ENCODE peak calls at places on chromosomes 1 and 21, in seven cellular contexts. I is transverse colon, A is progenitor cell of endocrine pancreas, Q is GM12865, N is fibroblast of mammary gland, V is cardiac fibroblast, X is pancreas. H is an unnamed sample.

GRCh38 chr1:198622532-198623218 is 16.2 kb upstream of the PTPRC start:
- DNase-seq in I (no peak), X (no peak), A (no peak), V (no peak), N (no peak), Q (peak), H (no peak)

GRCh38 chr1:172671591-172671990 is 12.7 kb downstream of the FASLG start:
- DNase-seq in X (no peak), I (no peak), Q (no peak), N (no peak), A (no peak), V (peak), H (no peak)

GRCh38 chr1:73044241-73044640 is 761.9 kb upstream of the NEGR1 start:
- DNase-seq in N (no peak), Q (no peak), I (no peak), A (no peak), V (no peak), X (no peak), H (no peak)

GRCh38 chr1:27011058-27011764 is 1.4 kb downstream of the TENT5B start:
- DNase-seq in I (peak), Q (no peak), N (peak), X (no peak), A (peak), V (peak), H (peak)

GRCh38 chr1:234710381-234710780 is 100.4 kb upstream of the IRF2BP2 start:
- DNase-seq in X (no peak), N (no peak), Q (no peak), I (no peak), V (no peak), A (no peak), H (no peak)

GRCh38 chr1:17259233-17259873 is 10.5 kb downstream of the PADI3 start:
- DNase-seq in V (no peak), Q (no peak), X (no peak), I (no peak), A (no peak), N (peak), H (no peak)

GRCh38 chr1:25126568-25126967 is 105.7 kb downstream of the SYF2 start:
- DNase-seq in N (peak), V (peak), Q (peak), I (no peak), X (no peak), A (no peak), H (no peak)

GRCh38 chr1:151537112-151537511 is 3.0 kb upstream of the TUFT1 start:
- DNase-seq in X (no peak), A (no peak), Q (no peak), V (peak), I (no peak), N (peak), H (no peak)

GRCh38 chr1:180123463-180123936 is 31.2 kb upstream of the QSOX1 start:
- DNase-seq in X (no peak), Q (no peak), N (peak), V (peak), A (no peak), I (no peak), H (no peak)

GRCh38 chr1:167820684-167821355 is 93.1 kb downstream of the ADCY10 start:
- DNase-seq in N (no peak), X (no peak), I (no peak), Q (no peak), V (no peak), A (no peak), H (peak)

GRCh38 chr1:202644219-202645096 is 65.8 kb downstream of the SYT2 start:
- DNase-seq in I (no peak), X (no peak), A (no peak), Q (no peak), N (no peak), V (no peak), H (peak)

GRCh38 chr1:37667023-37667769 is 25.1 kb upstream of the CDCA8 start:
- DNase-seq in Q (no peak), I (no peak), V (no peak), N (no peak), A (no peak), X (no peak), H (no peak)

GRCh38 chr1:25615563-25616079 is 970 bp upstream of the MAN1C1 start:
- DNase-seq in X (no peak), A (no peak), V (no peak), N (no peak), Q (no peak), I (no peak), H (no peak)

GRCh38 chr1:11606775-11607174 is 47.5 kb downstream of the FBXO2 start:
- DNase-seq in Q (no peak), A (no peak), X (no peak), I (no peak), N (no peak), V (no peak), H (no peak)

GRCh38 chr21:44954281-44954771 is 14.5 kb downstream of the SLX9 start:
- DNase-seq in V (no peak), Q (no peak), I (no peak), X (no peak), A (no peak), N (no peak), H (no peak)

GRCh38 chr1:214067853-214068703 is 80.3 kb downstream of the PROX1 start:
- DNase-seq in V (no peak), I (no peak), A (no peak), X (no peak), N (no peak), Q (no peak), H (no peak)

GRCh38 chr1:31099283-31100063 is 34.0 kb upstream of the PUM1 start:
- DNase-seq in X (no peak), Q (no peak), N (no peak), V (no peak), A (no peak), I (peak), H (no peak)

GRCh38 chr1:90798883-90799282 is 81.8 kb upstream of the BARHL2 start:
- DNase-seq in N (no peak), X (no peak), I (no peak), V (no peak), A (no peak), Q (no peak), H (no peak)

GRCh38 chr1:206748348-206749034 is 22.1 kb upstream of the IL19 start:
- DNase-seq in V (peak), I (no peak), A (no peak), Q (no peak), X (no peak), N (no peak), H (no peak)

GRCh38 chr1:180566048-180566447 is 7.3 kb downstream of the OVAAL start:
- DNase-seq in Q (no peak), X (no peak), I (no peak), N (no peak), V (peak), A (no peak), H (no peak)

GRCh38 chr1:235073331-235073967 is 55.2 kb downstream of the TOMM20 start:
- DNase-seq in Q (no peak), X (peak), V (no peak), A (no peak), I (peak), N (no peak), H (no peak)

GRCh38 chr1:204568576-204569206 is 52.5 kb downstream of the MDM4 start:
- DNase-seq in Q (no peak), N (no peak), X (no peak), I (no peak), V (no peak), A (no peak), H (no peak)

GRCh38 chr1:151834239-151834638 is 2.6 kb upstream of the RORC start:
- DNase-seq in A (no peak), I (no peak), V (no peak), X (no peak), Q (no peak), N (no peak), H (no peak)

GRCh38 chr1:35573198-35573775 is at the start of gene TFAP2E:
- DNase-seq in A (no peak), I (peak), N (peak), Q (no peak), V (no peak), X (peak), H (peak)

GRCh38 chr21:22352088-22352487 is 1353.9 kb downstream of the NCAM2 start:
- DNase-seq in Q (no peak), N (no peak), I (no peak), X (no peak), V (no peak), A (no peak), H (no peak)

GRCh38 chr1:117652421-117652820 is 46.6 kb downstream of the TENT5C start:
- DNase-seq in N (peak), X (no peak), Q (no peak), V (no peak), I (no peak), A (no peak), H (no peak)

GRCh38 chr1:43719063-43719462 is 11.7 kb downstream of the ST3GAL3 start:
- DNase-seq in X (no peak), V (peak), A (no peak), Q (no peak), I (no peak), N (peak), H (no peak)

GRCh38 chr1:151511636-151512215 is 539 bp downstream of the CGN start:
- DNase-seq in X (peak), I (peak), A (peak), V (no peak), N (no peak), Q (peak), H (peak)

GRCh38 chr1:14924012-14924452 is 229.5 kb upstream of the TMEM51 start:
- DNase-seq in Q (peak), X (peak), A (peak), V (peak), N (peak), I (peak), H (peak)

GRCh38 chr1:113320972-113321680 is 69.2 kb upstream of the MAGI3 start:
- DNase-seq in V (no peak), X (no peak), A (no peak), I (no peak), Q (no peak), N (no peak), H (no peak)

GRCh38 chr1:24222008-24222407 is 34.9 kb upstream of the IFNLR1 start:
- DNase-seq in N (no peak), Q (no peak), I (no peak), A (no peak), X (no peak), V (no peak), H (no peak)

GRCh38 chr1:157319567-157319966 is 181.4 kb upstream of the ETV3 start:
- DNase-seq in Q (no peak), X (no peak), A (no peak), N (no peak), V (no peak), I (no peak), H (no peak)

GRCh38 chr1:7478797-7479499 is 292.1 kb upstream of the VAMP3 start:
- DNase-seq in X (no peak), N (peak), A (no peak), I (peak), Q (peak), V (peak), H (no peak)

GRCh38 chr21:33998809-33999208 is 74.6 kb upstream of the MRPS6 start:
- DNase-seq in I (no peak), Q (no peak), X (no peak), N (no peak), V (no peak), A (no peak), H (no peak)

GRCh38 chr1:236311040-236311439 is 29.3 kb upstream of the ERO1B start:
- DNase-seq in V (peak), Q (peak), X (no peak), N (no peak), I (no peak), A (no peak), H (no peak)
- TF ChIP-seq CTCF in V (no peak), Q (peak), X (no peak), N (no peak), I (no peak), A (no peak), H (peak)

DNA sequence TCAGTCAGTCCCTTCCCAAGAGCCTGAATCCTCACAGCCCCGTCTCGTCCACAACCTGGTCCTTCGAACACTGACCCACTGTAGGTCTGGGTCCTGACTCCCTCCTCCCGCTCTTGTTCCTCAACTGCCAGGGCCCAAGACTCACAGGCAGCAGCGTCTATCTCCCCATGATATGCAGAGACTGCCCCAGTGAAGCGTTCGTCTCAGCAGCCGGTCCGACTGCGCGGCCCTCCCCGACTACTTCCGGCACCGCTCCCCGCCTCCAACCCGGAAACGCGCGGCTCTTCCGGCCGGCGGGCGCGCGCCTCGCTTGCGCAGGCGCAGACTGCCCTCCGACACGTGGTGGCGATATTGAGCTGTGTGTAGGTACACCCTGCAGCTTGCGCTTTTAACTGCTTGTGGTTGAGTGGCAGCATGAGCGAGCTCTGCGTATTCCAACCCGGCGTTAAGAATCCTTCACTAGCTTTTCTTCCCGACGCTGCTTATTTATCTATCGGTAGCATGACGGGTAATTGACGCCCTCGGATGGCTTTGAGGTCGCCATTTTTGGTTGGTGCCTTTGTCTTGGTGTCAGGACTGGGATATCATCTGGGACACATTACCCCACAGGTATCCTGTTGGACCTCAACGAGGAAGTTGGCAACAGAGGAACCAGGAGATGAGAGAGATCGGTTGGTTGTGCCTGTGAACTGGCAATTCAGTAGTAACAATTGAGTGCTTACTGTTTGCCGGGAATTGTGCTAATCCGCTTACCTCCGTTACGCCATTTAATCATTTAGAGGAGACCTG is at the start of gene TAF12:
- DNase-seq in N (peak), A (peak), X (peak), V (peak), I (peak), Q (peak), H (peak)
- TF ChIP-seq CTCF in N (no peak), A (no peak), X (no peak), V (no peak), I (no peak), Q (peak), H (peak)

GRCh38 chr1:59898927-59899326 is 27.6 kb downstream of the CYP2J2 start:
- DNase-seq in Q (no peak), V (no peak), N (peak), A (no peak), X (no peak), I (no peak), H (no peak)

GRCh38 chr1:59901770-59902388 is 24.7 kb downstream of the CYP2J2 start:
- DNase-seq in A (no peak), V (no peak), N (peak), X (no peak), Q (no peak), I (no peak), H (no peak)

GRCh38 chr1:59903136-59903754 is 23.3 kb downstream of the CYP2J2 start:
- DNase-seq in N (peak), A (no peak), I (no peak), V (peak), Q (peak), X (no peak), H (peak)

GRCh38 chr1:59897165-59897564 is 29.4 kb downstream of the CYP2J2 start:
- DNase-seq in Q (no peak), A (no peak), X (no peak), V (no peak), N (no peak), I (no peak), H (no peak)

GRCh38 chr1:59900640-59901039 is 25.9 kb downstream of the CYP2J2 start:
- DNase-seq in Q (no peak), I (no peak), A (no peak), X (no peak), V (no peak), N (peak), H (peak)
- TF ChIP-seq CTCF in Q (no peak), I (no peak), A (no peak), X (no peak), V (no peak), N (peak), H (peak)

GRCh38 chr1:119414950-119415349 is at the start of gene HSD3B2:
- DNase-seq in N (no peak), V (no peak), A (no peak), Q (no peak), X (no peak), I (no peak), H (no peak)

GRCh38 chr1:119416006-119416640 is 1.2 kb downstream of the HSD3B2 start:
- DNase-seq in Q (no peak), X (no peak), V (no peak), N (no peak), I (no peak), A (no peak), H (no peak)

GRCh38 chr1:119419109-119419508 is 4.2 kb downstream of the HSD3B2 start:
- DNase-seq in A (no peak), Q (no peak), N (no peak), X (no peak), V (no peak), I (no peak), H (no peak)

GRCh38 chr1:119422631-119423030 is 7.7 kb downstream of the HSD3B2 start:
- DNase-seq in V (no peak), X (no peak), I (no peak), N (no peak), Q (peak), A (no peak), H (no peak)

DNA sequence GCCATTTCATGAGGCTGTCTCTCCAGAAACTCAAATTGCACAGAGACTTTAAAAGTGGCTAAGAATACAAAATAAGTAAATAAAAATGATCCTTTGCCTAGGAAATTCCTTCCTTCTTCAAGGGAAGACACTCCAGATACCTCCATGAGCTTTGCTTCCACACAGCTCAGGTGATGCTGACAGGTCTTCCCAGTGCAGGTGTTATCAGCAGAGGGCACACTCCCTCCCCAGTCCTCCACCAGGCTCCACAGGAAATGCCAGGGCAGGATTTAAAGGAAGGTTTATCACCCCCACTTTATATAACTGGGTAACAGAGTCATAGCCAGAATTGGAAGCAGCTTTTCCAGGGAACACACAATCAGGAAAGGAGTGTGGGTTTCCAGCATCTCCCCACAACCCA is 5.7 kb downstream of the HSD3B2 start:
- DNase-seq in V (no peak), N (no peak), A (no peak), Q (no peak), I (no peak), X (no peak), H (no peak)
- TF ChIP-seq CTCF in V (no peak), N (no peak), A (no peak), Q (no peak), I (no peak), X (no peak), H (no peak)

DNA sequence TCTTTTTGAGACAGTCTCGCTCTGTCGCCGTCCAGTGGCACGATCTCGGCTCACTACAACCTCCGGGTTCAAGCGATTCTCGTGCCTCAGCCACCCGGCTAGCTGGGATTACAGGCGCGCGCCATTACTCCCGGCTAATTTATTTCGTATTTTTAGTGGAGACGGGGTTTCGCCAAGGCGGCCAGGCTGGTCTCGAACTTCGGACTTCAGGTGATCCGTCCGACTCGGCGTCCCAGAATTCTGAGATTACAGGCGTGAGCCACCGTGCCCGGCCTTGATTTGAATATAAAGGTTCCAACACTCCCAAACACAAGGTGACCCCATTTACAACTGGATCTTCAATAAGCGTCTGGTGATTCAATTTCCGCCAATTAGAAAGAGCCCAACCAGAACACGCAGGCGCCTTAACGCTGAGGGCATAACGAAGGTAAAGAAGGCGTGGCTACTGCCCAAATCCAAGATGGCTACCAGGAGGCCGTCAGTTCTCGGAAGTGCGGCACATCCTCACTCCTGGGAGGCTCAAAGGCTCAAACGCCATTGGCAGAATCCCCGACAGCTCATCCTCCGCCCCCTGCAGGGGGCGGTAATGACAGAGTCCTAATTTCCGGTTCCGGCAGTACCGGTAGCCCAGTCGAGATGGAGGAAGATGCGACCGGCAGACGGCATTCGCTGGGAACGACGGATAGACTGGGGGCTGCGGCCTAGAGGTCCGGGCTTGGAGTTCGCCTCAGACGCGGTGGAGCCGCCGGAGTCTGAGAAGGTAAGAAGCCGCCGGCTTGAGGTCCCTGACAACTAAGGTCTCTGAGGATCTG is at the start of gene SLC25A44:
- DNase-seq in Q (peak), A (peak), I (peak), X (peak), V (peak), N (peak), H (peak)
- TF ChIP-seq CTCF in Q (peak), A (peak), I (peak), X (peak), V (peak), N (peak), H (peak)

H was measured in endodermal cell.